ENCODE peak calls at places on chromosomes 2 and 18, in six cellular contexts. E, Y, L, G, N and I are unnamed samples.

GRCh38 chr18:51623653-51624052 is 426.2 kb upstream of the MEX3C start:
- DNase-seq in E (no peak), Y (no peak), L (no peak), G (no peak), N (no peak), I (no peak)

GRCh38 chr2:239192456-239192855 is 208.4 kb downstream of the HDAC4 start:
- DNase-seq in E (no peak), Y (no peak), L (no peak), G (peak; percentile 7), N (no peak), I (no peak)

GRCh38 chr18:44851806-44852205 is 171.1 kb downstream of the SETBP1 start:
- DNase-seq in E (no peak), Y (no peak), L (no peak), G (no peak), N (no peak), I (no peak)

GRCh38 chr18:9665311-9665710 is 42.8 kb upstream of the RAB31 start:
- DNase-seq in E (no peak), Y (no peak), L (no peak), G (no peak), N (no peak), I (no peak)

GRCh38 chr2:160111951-160112798 is 49.8 kb upstream of the PLA2R1 start:
- DNase-seq in E (no peak), Y (no peak), L (no peak), G (no peak), N (no peak), I (no peak)

GRCh38 chr2:169672403-169672802 is 21.8 kb downstream of the CFAP210 start:
- DNase-seq in E (no peak), Y (no peak), L (no peak), G (no peak), N (no peak), I (no peak)

GRCh38 chr2:24821433-24821891 is 28.2 kb downstream of the CENPO start:
- DNase-seq in E (no peak), Y (no peak), L (no peak), G (no peak), N (no peak), I (no peak)

GRCh38 chr2:20592106-20593071 is 58.5 kb downstream of the HS1BP3 start:
- DNase-seq in E (no peak), Y (no peak), L (no peak), G (no peak), N (no peak), I (no peak)

GRCh38 chr2:96665083-96665569 is 22.6 kb downstream of the FER1L5 start:
- DNase-seq in E (no peak), Y (no peak), L (no peak), G (peak; percentile 62), N (peak; percentile 83), I (no peak)

GRCh38 chr18:58205087-58205779 is 161.2 kb downstream of the NEDD4L start:
- DNase-seq in E (no peak), Y (no peak), L (no peak), G (no peak), N (no peak), I (no peak)

GRCh38 chr2:8502316-8502715 is 179.5 kb upstream of the ID2 start:
- DNase-seq in E (no peak), Y (no peak), L (no peak), G (peak; percentile 69), N (no peak), I (no peak)

GRCh38 chr2:69169990-69170389 is 157.0 kb downstream of the ANTXR1 start:
- DNase-seq in E (no peak), Y (no peak), L (no peak), G (no peak), N (no peak), I (no peak)

GRCh38 chr18:48563027-48563426 is 24.2 kb downstream of the CTIF start:
- DNase-seq in E (no peak), Y (no peak), L (no peak), G (no peak), N (peak; percentile 23), I (no peak)

GRCh38 chr18:61743775-61744531 is 148.9 kb downstream of the RNF152 start:
- DNase-seq in E (no peak), Y (no peak), L (no peak), G (peak; percentile 76), N (no peak), I (no peak)

GRCh38 chr18:57956495-57956894 is 87.5 kb upstream of the NEDD4L start:
- DNase-seq in E (no peak), Y (no peak), L (no peak), G (no peak), N (no peak), I (no peak)

GRCh38 chr2:230410861-230411464 is 5.0 kb upstream of the SP100 start:
- DNase-seq in E (no peak), Y (no peak), L (peak; percentile 28), G (peak; percentile 47), N (no peak), I (no peak)

GRCh38 chr2:51065276-51065675 is 33.3 kb upstream of the NRXN1 start:
- DNase-seq in E (no peak), Y (no peak), L (no peak), G (no peak), N (no peak), I (no peak)

GRCh38 chr18:13268746-13269285 is 50.3 kb downstream of the LDLRAD4 start:
- DNase-seq in E (no peak), Y (no peak), L (no peak), G (no peak), N (peak; percentile 40), I (no peak)

GRCh38 chr2:109406301-109406700 is 207.5 kb downstream of the SEPTIN10 start:
- DNase-seq in E (no peak), Y (no peak), L (no peak), G (no peak), N (no peak), I (no peak)

GRCh38 chr2:135252805-135253458 is 200.8 kb downstream of the RAB3GAP1 start:
- DNase-seq in E (no peak), Y (no peak), L (no peak), G (no peak), N (no peak), I (no peak)

GRCh38 chr2:219252084-219252483 is 959 bp upstream of the TUBA4B start:
- DNase-seq in E (no peak), Y (no peak), L (no peak), G (no peak), N (no peak), I (no peak)

GRCh38 chr2:98012561-98012979 is 16.8 kb upstream of the TMEM131 start:
- DNase-seq in E (no peak), Y (peak; percentile 70), L (no peak), G (no peak), N (no peak), I (no peak)

GRCh38 chr18:76522104-76522503 is 27.1 kb upstream of the ZNF516 start:
- DNase-seq in E (no peak), Y (no peak), L (no peak), G (peak; percentile 42), N (no peak), I (no peak)

GRCh38 chr2:69033427-69034095 is 20.6 kb downstream of the ANTXR1 start:
- DNase-seq in E (no peak), Y (no peak), L (no peak), G (no peak), N (no peak), I (no peak)

GRCh38 chr2:66846887-66847286 is 412.0 kb downstream of the MEIS1 start:
- DNase-seq in E (no peak), Y (no peak), L (no peak), G (no peak), N (peak; percentile 43), I (no peak)

GRCh38 chr2:163157411-163157810 is 318.8 kb upstream of the KCNH7 start:
- DNase-seq in E (no peak), Y (no peak), L (no peak), G (no peak), N (no peak), I (no peak)

GRCh38 chr2:145076085-145076484 is 556.2 kb upstream of the ZEB2 start:
- DNase-seq in E (no peak), Y (no peak), L (no peak), G (no peak), N (peak; percentile 14), I (no peak)

GRCh38 chr2:9311488-9311887 is 104.9 kb downstream of the ASAP2 start:
- DNase-seq in E (no peak), Y (no peak), L (no peak), G (peak; percentile 86), N (no peak), I (no peak)

GRCh38 chr2:234451242-234451641 is 45.6 kb downstream of the ARL4C start:
- DNase-seq in E (no peak), Y (no peak), L (no peak), G (no peak), N (no peak), I (no peak)
- H3K27ac ChIP-seq in E (no peak overlapping the region), Y (no peak overlapping the region), L (no peak overlapping the region), G (no peak overlapping the region), N (peak overlapping the region; percentile 59), I (peak overlapping the region; percentile 90)

DNA sequence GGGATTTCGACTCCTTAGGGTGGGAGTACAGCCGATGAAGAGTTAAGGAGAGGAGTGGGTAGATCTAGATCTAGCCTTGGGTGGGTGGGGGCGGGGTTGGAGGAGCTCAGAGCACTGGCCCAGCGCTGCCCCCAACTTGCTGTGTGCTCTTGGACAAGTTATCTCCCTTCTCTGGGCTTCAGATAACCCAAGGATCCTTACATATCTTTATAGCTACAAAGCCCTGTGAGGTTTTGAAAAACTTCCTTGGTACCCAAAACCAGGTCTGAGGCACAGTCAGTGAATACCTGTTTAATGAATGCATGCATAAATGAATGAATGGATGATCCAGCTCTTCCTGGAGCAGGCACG is 1.3 kb upstream of the ODC1 start:
- DNase-seq in E (no peak), Y (no peak), L (no peak), G (no peak), N (no peak), I (no peak)
- H3K4me3 ChIP-seq in E (peak overlapping the region; percentile 70), Y (no peak overlapping the region), L (peak overlapping the region; percentile 70), G (no peak overlapping the region), N (no peak overlapping the region), I (no peak overlapping the region)

DNA sequence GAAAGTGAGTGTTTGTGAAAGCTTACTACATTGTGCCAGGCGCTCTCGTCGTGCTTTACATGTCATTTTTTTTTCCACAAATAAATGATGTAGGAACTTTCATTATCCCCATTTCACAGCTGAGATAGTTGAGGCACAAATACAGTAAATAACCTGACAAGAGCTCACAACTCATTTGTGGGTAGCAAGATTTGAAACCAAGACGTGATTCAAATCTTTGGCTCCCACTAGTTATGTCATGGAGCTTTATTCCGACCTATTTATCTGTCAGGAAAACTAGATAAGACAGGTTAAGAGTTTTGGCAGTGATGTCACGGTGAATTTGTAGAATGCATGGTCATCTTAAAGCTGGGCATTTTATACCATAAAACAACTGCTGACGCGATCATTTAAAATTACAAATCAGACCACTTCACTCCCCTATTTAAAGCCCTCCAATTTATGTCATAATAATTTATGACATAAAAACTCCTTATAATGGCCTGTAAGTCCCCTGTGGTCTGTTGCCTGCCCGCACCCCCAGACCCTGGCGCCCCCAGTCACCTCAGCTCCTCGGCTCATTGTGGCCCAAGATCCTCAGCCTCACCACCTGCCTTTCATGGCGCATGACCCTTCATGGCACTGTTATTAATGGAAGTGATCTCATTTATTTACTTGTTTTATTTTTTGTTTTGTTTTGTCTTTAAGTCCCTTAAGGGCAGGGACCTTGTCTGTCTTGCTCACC is 678 bp upstream of the ZNF24 start:
- DNase-seq in E (no peak), Y (no peak), L (no peak), G (peak; percentile 54), N (peak; percentile 13), I (no peak)
- H3K4me1 ChIP-seq in E (peaks cover 12% of the 10 kb centered on the region), Y (peaks cover 4% of the 10 kb centered on the region), L (peaks cover 33% of the 10 kb centered on the region), G (no peaks in the 10 kb centered on the region), N (peaks cover 18% of the 10 kb centered on the region), I (peaks cover 45% of the 10 kb centered on the region)

GRCh38 chr2:172639823-172640222 is 83.9 kb downstream of the PDK1 start:
- DNase-seq in E (no peak), Y (no peak), L (no peak), G (no peak), N (no peak), I (no peak)
- H3K27ac ChIP-seq in E (no peak overlapping the region), Y (no peak overlapping the region), L (no peak overlapping the region), G (no peak overlapping the region), N (no peak overlapping the region), I (no peak overlapping the region)